ENCODE peak calls at places on chromosomes 12 and 14, in seven cellular contexts. M is heart left ventricle; E is Peyer's patch; Z is HepG2; Q is AG04450; F is CD8-positive, alpha-beta T cell; H is heart right ventricle. B is an unnamed sample. For H3K27me3, the result is how much of the 10 kb centered on the place peaks cover.

GRCh38 chr12:52418576-52419110 is 12.5 kb upstream of the KRT82 start:
- DNase-seq in M (no peak), E (no peak), Z (no peak), Q (no peak), F (no peak), H (no peak), B (no peak)

GRCh38 chr12:106934277-106934676 is 21.4 kb upstream of the TMEM263 start:
- DNase-seq in M (no peak), E (no peak), Z (no peak), Q (no peak), F (no peak), H (no peak), B (no peak)

GRCh38 chr12:91772411-91772810 is 373.2 kb downstream of the BTG1 start:
- DNase-seq in M (no peak), E (no peak), Z (no peak), Q (no peak), F (no peak), H (no peak), B (no peak)

GRCh38 chr14:32710351-32711102 is 228.2 kb upstream of the NPAS3 start:
- DNase-seq in M (no peak), E (no peak), Z (no peak), Q (no peak), F (no peak), H (no peak), B (no peak)

GRCh38 chr12:12689672-12690287 is 6.2 kb downstream of the GPR19 start:
- DNase-seq in M (no peak), E (no peak), Z (no peak), Q (no peak), F (no peak), H (no peak), B (no peak)

GRCh38 chr12:124647316-124647715 is 79.9 kb upstream of the NCOR2 start:
- DNase-seq in M (no peak), E (no peak), Z (no peak), Q (no peak), F (no peak), H (no peak), B (no peak)

GRCh38 chr12:89883630-89884364 is 175.2 kb upstream of the ATP2B1 start:
- DNase-seq in M (no peak), E (no peak), Z (no peak), Q (no peak), F (no peak), H (peak), B (no peak)

GRCh38 chr14:86168376-86168775 is 638.4 kb downstream of the FLRT2 start:
- DNase-seq in M (no peak), E (no peak), Z (no peak), Q (no peak), F (no peak), H (no peak), B (no peak)

GRCh38 chr12:49808686-49809368 is 19.4 kb downstream of the NCKAP5L start:
- DNase-seq in M (peak), E (no peak), Z (no peak), Q (no peak), F (no peak), H (peak), B (no peak)

GRCh38 chr12:50986961-50987737 is 34.8 kb downstream of the HIGD1C start:
- DNase-seq in M (no peak), E (peak), Z (peak), Q (peak), F (peak), H (peak), B (peak)

GRCh38 chr12:10634427-10634826 is 21.0 kb upstream of the MAGOHB start:
- DNase-seq in M (no peak), E (no peak), Z (peak), Q (no peak), F (no peak), H (no peak), B (no peak)

GRCh38 chr12:23098110-23099049 is 473.4 kb downstream of the ETNK1 start:
- DNase-seq in M (no peak), E (no peak), Z (no peak), Q (no peak), F (no peak), H (no peak), B (no peak)

GRCh38 chr14:55297611-55298323 is 26.5 kb downstream of the FBXO34 start:
- DNase-seq in M (no peak), E (peak), Z (peak), Q (no peak), F (no peak), H (no peak), B (no peak)

GRCh38 chr12:103901518-103902173 is 28.6 kb upstream of the HSP90B1 start:
- DNase-seq in M (no peak), E (peak), Z (no peak), Q (no peak), F (peak), H (no peak), B (no peak)

GRCh38 chr12:92055877-92056276 is 89.8 kb downstream of the BTG1 start:
- DNase-seq in M (no peak), E (peak), Z (no peak), Q (no peak), F (peak), H (no peak), B (no peak)

GRCh38 chr14:100842799-100843198 is 16.9 kb downstream of the MEG3 start:
- DNase-seq in M (no peak), E (no peak), Z (no peak), Q (peak), F (no peak), H (no peak), B (no peak)

GRCh38 chr14:83473846-83474245 is 1940.2 kb upstream of the SEL1L start:
- DNase-seq in M (no peak), E (no peak), Z (no peak), Q (no peak), F (no peak), H (no peak), B (no peak)

GRCh38 chr14:59832663-59833294 is 37.8 kb downstream of the RTN1 start:
- DNase-seq in M (no peak), E (no peak), Z (no peak), Q (no peak), F (no peak), H (no peak), B (no peak)

GRCh38 chr14:25836647-25837046 is 761.2 kb downstream of the NOVA1 start:
- DNase-seq in M (no peak), E (no peak), Z (no peak), Q (no peak), F (no peak), H (no peak), B (no peak)

GRCh38 chr12:124632510-124632909 is 65.1 kb upstream of the NCOR2 start:
- DNase-seq in M (no peak), E (no peak), Z (no peak), Q (no peak), F (no peak), H (no peak), B (no peak)

GRCh38 chr12:114869091-114869834 is 185.3 kb upstream of the TBX3 start:
- DNase-seq in M (no peak), E (no peak), Z (no peak), Q (peak), F (no peak), H (no peak), B (no peak)

GRCh38 chr12:6340745-6341438 is 984 bp downstream of the TNFRSF1A start:
- DNase-seq in M (peak), E (no peak), Z (no peak), Q (no peak), F (no peak), H (no peak), B (no peak)

GRCh38 chr14:75013290-75013689 is 10.6 kb downstream of the EIF2B2 start:
- DNase-seq in M (no peak), E (no peak), Z (no peak), Q (no peak), F (no peak), H (peak), B (no peak)

GRCh38 chr14:98607341-98607910 is 664.6 kb downstream of the BCL11B start:
- DNase-seq in M (no peak), E (no peak), Z (no peak), Q (no peak), F (no peak), H (no peak), B (no peak)

GRCh38 chr14:68563256-68564131 is 229.4 kb downstream of the ZFP36L1 start:
- DNase-seq in M (no peak), E (no peak), Z (peak), Q (no peak), F (no peak), H (no peak), B (no peak)

GRCh38 chr12:59100585-59100984 is 180.3 kb upstream of the LRIG3 start:
- DNase-seq in M (no peak), E (no peak), Z (no peak), Q (no peak), F (no peak), H (no peak), B (no peak)

GRCh38 chr12:115257791-115258190 is 573.8 kb upstream of the TBX3 start:
- DNase-seq in M (no peak), E (no peak), Z (no peak), Q (no peak), F (no peak), H (no peak), B (no peak)

GRCh38 chr12:49874142-49874897 is 29.4 kb downstream of the FAIM2 start:
- DNase-seq in M (no peak), E (peak), Z (no peak), Q (no peak), F (no peak), H (no peak), B (no peak)

GRCh38 chr12:122908915-122909314 is 13.0 kb upstream of the VPS37B start:
- DNase-seq in M (no peak), E (peak), Z (no peak), Q (no peak), F (no peak), H (no peak), B (no peak)

GRCh38 chr12:112932485-112933151 is 5.7 kb upstream of the OAS3 start:
- DNase-seq in M (no peak), E (no peak), Z (no peak), Q (no peak), F (no peak), H (no peak), B (no peak)

GRCh38 chr12:48993787-48994186 is 5.4 kb downstream of the DDN start:
- DNase-seq in M (no peak), E (no peak), Z (no peak), Q (no peak), F (no peak), H (no peak), B (no peak)

GRCh38 chr12:131494741-131495524 is 216.0 kb upstream of the SFSWAP start:
- DNase-seq in M (no peak), E (no peak), Z (no peak), Q (no peak), F (no peak), H (no peak), B (no peak)

GRCh38 chr12:65232490-65233077 is 45.9 kb upstream of the MSRB3 start:
- DNase-seq in M (no peak), E (no peak), Z (no peak), Q (no peak), F (no peak), H (no peak), B (peak)

GRCh38 chr14:91413547-91414474 is 3.8 kb downstream of the CCDC88C start:
- DNase-seq in M (no peak), E (peak), Z (no peak), Q (no peak), F (no peak), H (no peak), B (no peak)

GRCh38 chr14:91414475-91415342 is 2.9 kb downstream of the CCDC88C start:
- DNase-seq in M (no peak), E (peak), Z (no peak), Q (no peak), F (no peak), H (no peak), B (no peak)

GRCh38 chr14:91412939-91413338 is 4.7 kb downstream of the CCDC88C start:
- DNase-seq in M (no peak), E (peak), Z (no peak), Q (no peak), F (no peak), H (no peak), B (no peak)

GRCh38 chr14:91409991-91410401 is 7.6 kb downstream of the CCDC88C start:
- DNase-seq in M (no peak), E (peak), Z (no peak), Q (no peak), F (no peak), H (no peak), B (no peak)

GRCh38 chr14:91410781-91411536 is 6.7 kb downstream of the CCDC88C start:
- DNase-seq in M (no peak), E (peak), Z (no peak), Q (no peak), F (no peak), H (no peak), B (peak)
- H3K4me3 ChIP-seq in M (no peak), E (peak), Z (no peak), Q (no peak), F (peak), H (no peak), B (peak)

GRCh38 chr14:35052637-35053036 is 6.6 kb downstream of the FAM177A1 start:
- DNase-seq in M (no peak), E (no peak), Z (no peak), Q (no peak), F (no peak), H (no peak), B (no peak)
- TF ChIP-seq CTCF in M (no peak), E (no peak), Z (no peak), Q (no peak), F (no peak), H (no peak), B (no peak)

GRCh38 chr14:69572634-69573135 is 2.0 kb downstream of the CCDC177 start:
- DNase-seq in M (no peak), E (no peak), Z (no peak), Q (no peak), F (no peak), H (no peak), B (no peak)

GRCh38 chr14:69573841-69574265 is 818 bp downstream of the CCDC177 start:
- DNase-seq in M (no peak), E (no peak), Z (no peak), Q (no peak), F (no peak), H (no peak), B (no peak)

GRCh38 chr14:69573205-69573840 is 1.3 kb downstream of the CCDC177 start:
- DNase-seq in M (no peak), E (no peak), Z (no peak), Q (no peak), F (no peak), H (no peak), B (no peak)

GRCh38 chr14:69574266-69574953 is at the start of gene CCDC177:
- DNase-seq in M (no peak), E (peak), Z (peak), Q (no peak), F (peak), H (no peak), B (peak)

GRCh38 chr14:69574954-69575295 is 254 bp upstream of the CCDC177 start:
- DNase-seq in M (no peak), E (no peak), Z (no peak), Q (no peak), F (no peak), H (no peak), B (no peak)
- H3K27me3 ChIP-seq in M (under half), E (under half), Z (half or more), Q (half or more), F (under half), H (half or more), B (under half)

DNA sequence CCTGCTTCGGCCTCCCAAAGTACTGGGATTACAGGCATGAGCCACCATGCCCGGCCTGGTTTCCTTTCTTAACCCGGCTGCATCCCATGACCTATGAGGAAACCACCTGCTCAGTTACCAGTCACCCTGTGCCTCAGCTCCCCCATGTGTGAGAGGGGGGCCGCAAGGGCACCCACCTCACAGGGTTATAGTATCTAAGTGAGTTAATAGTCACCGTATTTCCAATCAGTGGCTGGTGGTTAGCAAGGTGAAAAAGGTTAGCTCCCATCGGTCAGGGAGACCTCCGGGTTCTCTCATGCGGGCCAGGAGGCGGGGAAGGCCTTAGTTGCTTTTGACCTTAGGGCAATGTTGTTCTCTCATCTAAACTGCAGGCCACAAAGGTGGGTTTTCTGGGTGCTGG is 6.7 kb downstream of the LRP1 start:
- DNase-seq in M (no peak), E (no peak), Z (no peak), Q (no peak), F (no peak), H (no peak), B (no peak)
- H3K4me3 ChIP-seq in M (no peak), E (no peak), Z (no peak), Q (peak), F (no peak), H (no peak), B (no peak)

GRCh38 chr12:45708901-45709300 is 20.6 kb upstream of the ARID2 start:
- DNase-seq in M (no peak), E (no peak), Z (no peak), Q (no peak), F (no peak), H (no peak), B (no peak)
- TF ChIP-seq CTCF in M (no peak), E (no peak), Z (no peak), Q (no peak), F (no peak), H (no peak), B (no peak)

GRCh38 chr12:117098361-117099217 is 627 bp downstream of the TESC start:
- DNase-seq in M (peak), E (peak), Z (no peak), Q (no peak), F (no peak), H (no peak), B (peak)
- H3K27me3 ChIP-seq in M (under half), E (under half), Z (under half), Q (half or more), F (under half), H (under half), B (under half)

DNA sequence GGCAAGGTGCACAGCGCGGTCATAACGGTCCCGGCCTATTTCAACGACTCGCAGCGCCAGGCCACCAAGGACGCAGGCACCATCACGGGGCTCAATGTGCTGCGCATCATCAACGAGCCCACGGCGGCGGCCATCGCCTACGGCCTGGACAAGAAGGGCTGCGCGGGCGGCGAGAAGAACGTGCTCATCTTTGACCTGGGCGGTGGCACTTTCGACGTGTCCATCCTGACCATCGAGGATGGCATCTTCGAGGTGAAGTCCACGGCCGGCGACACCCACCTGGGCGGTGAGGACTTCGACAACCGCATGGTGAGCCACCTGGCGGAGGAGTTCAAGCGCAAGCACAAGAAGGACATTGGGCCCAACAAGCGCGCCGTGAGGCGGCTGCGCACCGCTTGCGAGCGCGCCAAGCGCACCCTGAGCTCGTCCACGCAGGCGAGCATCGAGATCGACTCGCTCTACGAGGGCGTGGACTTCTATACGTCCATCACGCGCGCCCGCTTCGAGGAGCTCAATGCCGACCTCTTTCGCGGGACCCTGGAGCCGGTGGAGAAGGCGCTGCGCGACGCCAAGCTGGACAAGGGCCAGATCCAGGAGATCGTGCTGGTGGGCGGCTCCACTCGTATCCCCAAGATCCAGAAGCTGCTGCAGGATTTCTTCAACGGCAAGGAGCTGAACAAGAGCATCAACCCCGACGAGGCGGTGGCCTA is 875 bp downstream of the HSPA2 start:
- DNase-seq in M (no peak), E (peak), Z (no peak), Q (no peak), F (no peak), H (peak), B (no peak)
- H3K4me3 ChIP-seq in M (peak), E (peak), Z (no peak), Q (peak), F (peak), H (no peak), B (no peak)

DNA sequence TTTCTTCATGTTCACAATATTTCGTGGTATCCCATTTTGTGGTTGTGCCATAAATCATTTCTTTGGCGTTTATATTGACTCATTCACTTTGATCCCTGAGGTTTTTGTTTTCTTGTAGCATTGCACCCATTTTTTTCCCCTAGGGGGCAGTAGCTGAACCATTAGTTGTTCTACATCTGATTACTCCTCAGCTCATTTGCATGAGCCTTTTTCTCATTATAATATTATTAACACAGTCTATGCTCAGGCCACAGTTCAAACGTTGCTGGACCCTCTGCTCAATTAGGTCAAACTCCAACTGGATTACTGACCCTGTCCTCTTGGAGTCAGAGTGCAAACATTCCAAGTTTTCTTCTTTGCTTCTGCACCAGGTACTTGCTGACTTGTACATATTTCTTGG is 475.4 kb upstream of the SEL1L start:
- DNase-seq in M (no peak), E (no peak), Z (no peak), Q (no peak), F (no peak), H (no peak), B (no peak)
- TF ChIP-seq CTCF in M (no peak), E (peak), Z (no peak), Q (no peak), F (no peak), H (no peak), B (no peak)

B was measured in GM06990.